ENCODE peak calls at places on chromosomes 5 and 9, in eight cellular contexts. Z is CD4-positive, alpha-beta memory T cell; G is caudate nucleus; C is A673; S is esophagus muscularis mucosa; Y is aorta; D is transverse colon; X is HCT116. T is an unnamed sample.

GRCh38 chr9:130423272-130423671 is 21.5 kb upstream of the ASS1 start:
- DNase-seq in Z (no peak), C (no peak), X (no peak), G (peak; percentile 90), S (no peak), Y (peak; percentile 56), D (no peak), T (no peak)

GRCh38 chr5:164497665-164498064 is 992.2 kb downstream of the MAT2B start:
- DNase-seq in C (no peak), S (no peak), G (no peak), X (no peak), D (no peak), Z (no peak), Y (no peak), T (no peak)

GRCh38 chr5:137629646-137630045 is 106.2 kb downstream of the KLHL3 start:
- DNase-seq in Z (peak; percentile 53), D (no peak), C (peak; percentile 67), Y (no peak), G (peak; percentile 97), S (peak; percentile 80), X (peak; percentile 51), T (no peak)

GRCh38 chr5:140251527-140251973 is 51.4 kb downstream of the PFDN1 start:
- DNase-seq in G (no peak), S (no peak), Z (peak; percentile 58), X (peak; percentile 67), C (peak; percentile 91), Y (no peak), D (no peak), T (no peak)

GRCh38 chr5:157491471-157491870 is 31.5 kb downstream of the NIPAL4 start:
- DNase-seq in Y (no peak), C (no peak), X (no peak), Z (no peak), D (no peak), S (no peak), G (no peak), T (no peak)

GRCh38 chr9:18700714-18701113 is 226.8 kb downstream of the ADAMTSL1 start:
- DNase-seq in Y (no peak), X (no peak), Z (no peak), G (no peak), S (no peak), C (no peak), D (no peak), T (no peak)

GRCh38 chr9:109813829-109814228 is 33.8 kb downstream of the PALM2AKAP2 start:
- DNase-seq in Z (no peak), X (no peak), S (no peak), D (no peak), G (no peak), Y (no peak), C (no peak), T (no peak)

GRCh38 chr5:159038907-159039306 is 60.8 kb downstream of the EBF1 start:
- DNase-seq in G (no peak), S (no peak), D (no peak), C (no peak), Y (no peak), Z (no peak), X (no peak), T (no peak)

GRCh38 chr5:51043740-51044139 is 339.5 kb upstream of the ISL1 start:
- DNase-seq in S (no peak), D (no peak), X (no peak), Z (no peak), G (no peak), C (no peak), Y (no peak), T (no peak)

GRCh38 chr9:16414451-16414850 is 456.0 kb downstream of the BNC2 start:
- DNase-seq in D (no peak), S (no peak), G (no peak), Y (no peak), C (no peak), X (no peak), Z (no peak), T (no peak)

GRCh38 chr5:141155540-141156374 is 5.9 kb downstream of the PCDHB6 start:
- DNase-seq in C (peak; percentile 65), Y (no peak), G (no peak), Z (no peak), X (no peak), S (no peak), D (no peak), T (no peak)

GRCh38 chr9:89660286-89660685 is 55.5 kb downstream of the GADD45G start:
- DNase-seq in X (no peak), Y (no peak), D (no peak), C (no peak), Z (no peak), S (no peak), G (no peak), T (no peak)

GRCh38 chr5:143759368-143760136 is 52.4 kb upstream of the HMHB1 start:
- DNase-seq in Z (no peak), Y (no peak), C (no peak), X (no peak), S (no peak), D (no peak), G (no peak), T (no peak)

GRCh38 chr9:108672475-108673065 is 183.2 kb downstream of the ACTL7B start:
- DNase-seq in D (no peak), C (no peak), Z (no peak), G (no peak), X (no peak), Y (no peak), S (no peak), T (no peak)

GRCh38 chr9:111704503-111704902 is 43.1 kb downstream of the GNG10 start:
- DNase-seq in Z (no peak), Y (no peak), C (no peak), D (no peak), G (no peak), X (no peak), S (no peak), T (no peak)

GRCh38 chr5:97163360-97163764 is 19.7 kb downstream of the RIOK2 start:
- DNase-seq in Y (no peak), Z (peak; percentile 23), S (no peak), D (no peak), G (peak; percentile 0), X (no peak), C (peak; percentile 29), T (no peak)

GRCh38 chr9:1298027-1298426 is 247.9 kb downstream of the DMRT2 start:
- DNase-seq in Z (no peak), D (no peak), X (no peak), S (no peak), G (no peak), C (no peak), Y (no peak), T (no peak)

GRCh38 chr5:56481147-56481997 is 248.2 kb upstream of the ANKRD55 start:
- DNase-seq in S (no peak), G (peak; percentile 49), Y (peak; percentile 82), D (peak; percentile 51), Z (peak; percentile 26), C (no peak), X (no peak), T (peak; percentile 58)

DNA sequence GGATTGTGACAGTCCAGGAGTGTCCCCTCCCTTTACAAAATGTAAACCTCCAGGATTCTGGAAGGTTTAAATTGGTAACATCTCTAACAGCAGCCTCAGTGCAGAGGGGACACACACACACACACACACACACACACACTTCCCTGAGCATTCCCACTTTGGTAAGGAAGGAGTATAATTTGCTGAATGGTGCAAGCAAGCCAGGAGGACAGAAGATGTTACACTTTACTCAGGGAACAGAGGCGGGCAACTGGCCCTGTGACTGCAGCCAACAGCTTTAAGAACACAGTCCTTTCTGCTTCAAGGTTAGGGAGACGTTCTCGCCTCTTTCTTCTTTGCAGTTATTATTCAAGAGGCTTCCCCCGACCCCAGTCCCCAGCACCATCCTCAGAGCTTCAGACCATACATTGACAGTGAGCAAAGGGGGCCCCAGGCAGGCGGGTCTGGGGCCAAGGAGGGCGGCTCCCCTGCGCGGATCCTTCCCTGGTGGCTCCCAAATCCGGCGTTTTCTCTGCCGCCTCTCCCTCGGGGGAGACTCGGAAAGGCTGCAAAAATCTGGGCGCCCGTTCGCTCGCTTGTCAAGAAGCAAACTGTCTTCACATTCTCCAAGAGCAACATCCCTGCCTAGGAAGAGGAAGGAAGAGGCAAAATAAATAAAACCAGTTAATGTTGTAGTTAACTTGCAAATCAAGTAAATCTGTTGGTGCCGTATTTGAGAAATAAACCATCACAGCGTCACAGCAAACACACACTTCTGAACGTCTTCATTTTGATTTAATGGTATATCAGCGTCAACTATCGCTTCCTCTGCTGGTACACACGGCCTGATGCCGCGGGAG is 3.9 kb upstream of the LHX2 start:
- DNase-seq in Z (no peak), G (no peak), D (no peak), S (no peak), C (no peak), X (no peak), Y (no peak), T (no peak)
- H3K27ac ChIP-seq in Z (no peak overlapping the region), G (no peak overlapping the region), D (no peak overlapping the region), S (no peak overlapping the region), C (no peak overlapping the region), X (no peak overlapping the region), Y (no peak overlapping the region), T (no peak overlapping the region)

GRCh38 chr9:37969130-37969529 is 65.2 kb upstream of the SLC25A51 start:
- DNase-seq in X (no peak), C (no peak), G (no peak), S (no peak), Z (no peak), Y (peak; percentile 80), D (peak; percentile 91), T (peak; percentile 46)

GRCh38 chr9:37966443-37967271 is 62.7 kb upstream of the SLC25A51 start:
- DNase-seq in G (no peak), C (no peak), S (no peak), X (no peak), Z (no peak), D (peak; percentile 30), Y (peak; percentile 57), T (no peak)

GRCh38 chr9:37968228-37968672 is 64.3 kb upstream of the SLC25A51 start:
- DNase-seq in G (no peak), X (no peak), Y (peak; percentile 71), S (no peak), D (peak; percentile 47), Z (no peak), C (no peak), T (no peak)

GRCh38 chr9:37967681-37968080 is 63.8 kb upstream of the SLC25A51 start:
- DNase-seq in S (no peak), X (no peak), C (no peak), D (no peak), Z (no peak), G (no peak), Y (peak; percentile 28), T (no peak)

DNA sequence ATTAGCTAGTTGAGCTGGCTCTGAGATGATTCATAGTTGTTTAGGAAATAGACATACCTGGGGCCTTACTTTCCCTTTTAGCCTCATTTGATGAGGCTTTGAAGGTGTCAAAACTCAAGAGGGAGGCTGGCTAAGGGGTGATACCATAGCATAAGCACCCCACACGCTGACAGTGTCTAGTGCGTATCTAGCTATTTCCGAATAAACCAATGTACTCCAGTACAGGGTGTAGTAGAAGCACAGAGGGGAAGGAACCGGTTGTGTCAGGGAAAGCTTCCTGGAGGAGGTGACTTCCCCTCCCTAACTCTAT is 63.3 kb upstream of the SLC25A51 start:
- DNase-seq in G (no peak), C (no peak), Y (peak; percentile 7), Z (no peak), D (no peak), X (no peak), S (no peak), T (no peak)
- H3K27ac ChIP-seq in G (no peak overlapping the region), C (no peak overlapping the region), Y (no peak overlapping the region), Z (no peak overlapping the region), D (peak overlapping the region; percentile 88), X (peak overlapping the region; percentile 11), S (no peak overlapping the region), T (no peak overlapping the region)

GRCh38 chr5:113218906-113219517 is 215.8 kb downstream of the TSSK1B start:
- DNase-seq in C (no peak), G (no peak), X (no peak), D (no peak), S (peak; percentile 45), Z (no peak), Y (no peak), T (no peak)
- H3K27ac ChIP-seq in C (no peak overlapping the region), G (no peak overlapping the region), X (no peak overlapping the region), D (no peak overlapping the region), S (no peak overlapping the region), Z (no peak overlapping the region), Y (no peak overlapping the region), T (no peak overlapping the region)

GRCh38 chr9:121189006-121189405 is 12.7 kb downstream of the RAB14 start:
- DNase-seq in D (no peak), C (no peak), G (no peak), Z (no peak), X (no peak), S (no peak), Y (no peak), T (no peak)
- H3K27ac ChIP-seq in D (no peak overlapping the region), C (peak overlapping the region; percentile 33), G (no peak overlapping the region), Z (no peak overlapping the region), X (no peak overlapping the region), S (no peak overlapping the region), Y (no peak overlapping the region), T (no peak overlapping the region)